ENCODE peak calls at places on chromosome 13, in nine cellular contexts. E is Karpas-422; R is CD4-positive, alpha-beta memory T cell; K is upper lobe of left lung; W is upper lobe of right lung; O is IMR-90; U is mammary epithelial cell; A is cardiac muscle cell; X is heart left ventricle. N is an unnamed sample. For H3K27me3, the result is how much of the 10 kb centered on the place peaks cover.

GRCh38 chr13:114097893-114098688 is 34.3 kb downstream of the RASA3 start:
- DNase-seq in K (peak), X (peak), O (no peak), R (no peak), U (no peak), A (no peak), E (no peak), W (peak), N (peak)

GRCh38 chr13:112690242-112690943 is 555 bp downstream of the ATP11A start:
- DNase-seq in A (peak), K (no peak), O (peak), X (peak), E (no peak), W (peak), R (peak), U (peak), N (peak)

GRCh38 chr13:43905435-43906031 is 25.8 kb downstream of the LACC1 start:
- DNase-seq in R (peak), O (peak), X (no peak), U (peak), K (no peak), E (peak), A (peak), W (no peak), N (peak)

GRCh38 chr13:91017669-91018053 is 329.8 kb upstream of the MIR17HG start:
- DNase-seq in O (no peak), K (no peak), A (no peak), R (no peak), X (no peak), U (peak), W (peak), E (no peak), N (peak)

GRCh38 chr13:52599853-52600603 is 42.2 kb upstream of the HNRNPA1L2 start:
- DNase-seq in X (peak), W (peak), R (no peak), A (peak), E (no peak), K (peak), U (peak), O (peak), N (peak)

GRCh38 chr13:44108345-44108858 is 228.7 kb downstream of the LACC1 start:
- DNase-seq in X (no peak), A (no peak), W (no peak), R (no peak), E (no peak), K (no peak), U (peak), O (no peak), N (no peak)

GRCh38 chr13:114088863-114089262 is 43.6 kb downstream of the RASA3 start:
- DNase-seq in E (no peak), K (no peak), U (no peak), A (no peak), R (no peak), X (peak), W (no peak), O (no peak), N (no peak)

GRCh38 chr13:26497991-26498423 is 59.5 kb upstream of the WASF3 start:
- DNase-seq in U (peak), A (no peak), R (no peak), O (peak), E (no peak), K (no peak), W (no peak), X (no peak), N (no peak)

GRCh38 chr13:28532226-28533048 is 37.5 kb upstream of the FLT1 start:
- DNase-seq in K (peak), R (no peak), E (no peak), O (no peak), U (no peak), X (peak), W (peak), A (peak), N (no peak)

GRCh38 chr13:71577127-71577526 is 289.9 kb downstream of the DACH1 start:
- DNase-seq in A (no peak), E (no peak), W (no peak), X (no peak), O (no peak), K (no peak), R (no peak), U (peak), N (no peak)

DNA sequence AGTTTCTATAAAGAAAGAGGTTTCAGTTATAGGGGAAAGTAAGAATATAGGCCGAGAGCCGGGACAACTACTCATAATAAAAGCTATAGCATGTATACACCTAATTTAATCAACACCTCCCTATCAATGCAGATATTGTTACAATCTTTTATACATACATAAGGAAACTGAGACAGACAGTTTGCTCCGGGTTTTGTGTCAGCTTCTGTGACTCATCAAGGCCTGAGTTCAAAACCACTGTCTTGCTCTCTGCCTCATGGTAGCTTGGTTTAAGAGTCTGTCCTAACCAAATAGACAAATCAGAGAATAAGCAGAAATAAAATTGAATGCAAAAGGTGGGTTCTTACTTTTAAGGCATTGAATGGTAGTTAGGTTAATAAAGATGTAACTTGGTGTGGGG is 222.9 kb downstream of the GGACT start:
- DNase-seq in K (no peak), X (no peak), U (no peak), W (no peak), E (no peak), A (no peak), R (no peak), O (peak), N (no peak)
- H3K27me3 ChIP-seq in K (under half), X (under half), U (under half), W (under half), E (under half), A (under half), R (under half), O (under half), N (under half)

DNA sequence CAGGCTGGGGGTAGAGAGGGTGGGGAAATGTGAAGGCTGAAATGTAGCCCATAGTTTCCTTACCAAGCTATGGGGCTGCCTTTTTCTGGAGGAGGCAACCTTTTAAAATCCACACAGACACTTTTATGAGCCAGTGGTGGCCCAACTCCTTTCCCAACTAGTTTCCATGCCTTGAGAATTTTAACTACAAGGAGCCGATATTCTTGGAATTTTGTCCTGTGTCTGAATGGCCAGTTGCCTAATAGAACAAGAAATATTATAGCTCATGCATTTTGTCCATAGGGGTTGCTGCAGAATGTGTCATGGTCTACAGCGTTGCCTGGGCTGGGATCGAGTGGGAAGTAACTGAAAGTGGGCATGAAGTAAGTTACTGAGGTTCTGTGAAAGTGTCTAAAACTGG is 122.8 kb upstream of the FNDC3A start:
- DNase-seq in R (no peak), X (no peak), A (no peak), K (no peak), U (no peak), O (no peak), W (no peak), E (no peak), N (no peak)
- H3K27ac ChIP-seq in R (no peak), X (no peak), A (no peak), K (no peak), U (no peak), O (no peak), W (no peak), E (no peak), N (no peak)

DNA sequence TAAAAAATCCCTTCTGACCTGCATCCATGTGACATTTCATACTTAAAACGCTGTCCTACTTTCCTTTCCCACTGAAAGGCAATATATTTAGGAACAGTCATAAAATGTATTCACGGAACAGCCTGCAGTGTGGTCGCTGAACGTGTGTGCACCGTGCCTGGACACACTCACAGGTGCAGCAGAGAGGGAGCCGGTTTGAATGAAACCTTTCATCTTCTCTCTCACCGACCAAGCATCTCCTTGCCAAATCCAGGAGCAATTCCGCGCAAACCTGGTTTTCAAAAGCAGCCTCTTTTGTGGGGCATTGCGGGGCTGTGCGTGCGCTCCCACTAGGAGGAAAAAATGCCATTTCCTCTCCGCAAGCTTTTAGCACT is 1.0 kb downstream of the DCLK1 start:
- DNase-seq in W (no peak), X (no peak), E (no peak), U (no peak), O (no peak), R (no peak), K (no peak), A (no peak), N (no peak)
- H3K4me3 ChIP-seq in W (peak), X (peak), E (no peak), U (no peak), O (no peak), R (no peak), K (no peak), A (peak), N (peak)

GRCh38 chr13:111540486-111540885 is 220.0 kb downstream of the TEX29 start:
- DNase-seq in K (no peak), X (no peak), U (no peak), R (no peak), A (no peak), W (no peak), O (no peak), E (no peak), N (no peak)
- H3K27me3 ChIP-seq in K (under half), X (under half), U (under half), R (under half), A (half or more), W (under half), O (under half), E (under half), N (half or more)

DNA sequence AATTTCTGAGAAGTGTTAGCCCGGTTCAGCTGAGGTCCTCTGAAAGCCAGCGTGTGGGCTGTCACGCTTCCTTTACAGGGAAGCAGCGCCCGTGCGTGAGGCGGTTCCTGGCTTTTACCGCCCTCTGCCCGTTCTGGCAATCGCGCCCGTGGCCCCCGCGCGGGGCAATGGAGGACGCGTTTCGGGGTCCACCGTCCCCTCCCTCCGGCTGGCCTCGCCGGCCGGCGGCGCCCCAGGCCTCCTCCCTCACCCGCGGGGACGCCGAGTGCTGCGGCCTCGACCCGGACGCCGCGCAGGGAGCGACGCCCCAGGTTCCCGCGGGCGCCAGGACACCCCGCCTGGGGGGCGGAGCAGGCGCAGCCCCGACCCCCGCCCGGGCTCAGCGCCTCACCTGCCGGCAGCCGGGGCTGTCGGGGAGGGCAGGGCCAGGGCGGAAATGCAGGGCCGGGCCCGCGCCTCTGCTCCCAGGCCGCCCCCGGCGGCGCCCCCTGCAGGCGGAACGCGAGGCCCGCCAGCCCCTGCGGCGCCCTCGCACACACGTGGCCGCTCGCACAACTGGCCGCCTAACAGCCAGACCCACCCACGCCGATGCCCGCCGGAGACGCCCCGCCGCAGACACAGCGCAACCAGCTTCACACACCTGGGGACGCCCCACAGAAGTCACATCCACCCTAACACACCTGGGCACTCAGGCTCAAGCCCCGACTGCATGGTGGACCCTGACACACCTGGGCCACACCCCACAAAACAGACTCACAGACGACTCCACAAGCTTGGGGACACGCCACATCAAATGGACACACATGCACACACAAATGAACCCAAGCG is at the start of gene GGACT:
- DNase-seq in O (peak), A (peak), U (peak), R (peak), X (peak), K (peak), W (peak), E (peak), N (peak)
- H3K27ac ChIP-seq in O (peak), A (no peak), U (no peak), R (peak), X (peak), K (peak), W (peak), E (no peak), N (peak)

DNA sequence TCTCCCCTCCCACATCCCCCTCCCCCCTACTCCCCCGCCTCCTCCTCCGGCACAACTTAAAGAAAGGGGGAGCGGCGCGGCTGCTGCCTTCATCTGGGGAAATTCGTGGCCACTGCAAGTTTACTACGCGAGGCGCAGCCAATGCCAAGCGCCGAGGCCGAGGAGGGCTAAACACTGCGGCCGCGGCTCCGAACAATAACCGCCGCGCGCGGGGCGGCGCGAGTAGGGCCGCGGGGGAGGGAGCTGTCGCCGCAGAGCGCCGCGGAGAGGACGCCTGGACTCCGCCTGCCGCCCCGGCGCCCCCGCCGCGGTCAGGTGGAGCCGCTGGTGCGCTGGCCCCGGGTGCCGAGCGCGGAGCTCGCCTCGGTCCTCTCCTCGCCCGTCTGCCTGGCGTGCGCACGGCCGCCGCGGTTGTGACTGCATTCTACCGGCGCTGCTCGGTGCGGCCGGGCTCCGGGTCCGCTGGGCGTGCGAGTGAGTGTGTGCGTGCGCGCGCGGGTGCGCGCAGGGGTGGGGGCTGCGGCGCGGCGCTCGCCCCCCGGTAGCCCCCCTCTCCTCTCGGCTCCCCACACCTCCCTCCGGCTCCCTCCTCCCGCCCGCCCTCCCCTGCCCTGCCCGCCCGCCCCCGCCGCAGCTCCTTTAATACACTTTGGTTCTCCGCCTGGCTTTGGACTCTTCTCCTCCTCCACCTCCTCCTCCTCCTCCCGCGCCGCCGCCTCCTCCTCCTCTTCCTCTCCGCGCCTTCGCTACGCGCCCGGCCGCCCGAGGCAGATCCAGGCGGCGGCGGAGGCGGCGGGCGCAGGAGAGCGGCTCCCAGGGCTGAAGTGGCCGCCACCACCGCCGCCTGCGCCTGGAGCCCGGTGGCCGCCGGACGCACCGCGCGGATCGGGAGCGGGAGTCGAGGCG is at the start of gene ZIC2:
- DNase-seq in O (no peak), U (peak), A (peak), R (no peak), W (no peak), E (no peak), X (peak), K (peak), N (peak)
- H3K4me3 ChIP-seq in O (peak), U (peak), A (peak), R (no peak), W (peak), E (peak), X (peak), K (peak), N (peak)